ENCODE peak calls at places on chromosomes 5 and 9, in nine cellular contexts. C, W, H, T, K, I, J, P and M are unnamed samples.

GRCh38 chr9:86470326-86470725 is 116.1 kb upstream of the TUT7 start:
- DNase-seq in C (no peak), W (no peak), H (no peak), T (no peak), K (no peak), I (no peak), J (no peak), P (no peak), M (no peak)

GRCh38 chr5:74543162-74543995 is 97.1 kb downstream of the ENC1 start:
- DNase-seq in C (peak), W (no peak), H (peak), T (peak), K (peak), I (no peak), J (no peak), P (no peak), M (no peak)

GRCh38 chr5:89071101-89071940 is 188.3 kb upstream of the MEF2C start:
- DNase-seq in C (no peak), W (no peak), H (no peak), T (no peak), K (no peak), I (no peak), J (no peak), P (no peak), M (no peak)

GRCh38 chr5:157167219-157167621 is 1.2 kb upstream of the GARIN3 start:
- DNase-seq in C (no peak), W (no peak), H (no peak), T (no peak), K (no peak), I (no peak), J (no peak), P (no peak), M (no peak)

GRCh38 chr5:149999866-150000260 is 591 bp downstream of the TIGD6 start:
- DNase-seq in C (no peak), W (no peak), H (no peak), T (no peak), K (no peak), I (no peak), J (no peak), P (no peak), M (no peak)

GRCh38 chr9:95947118-95947517 is 71.6 kb downstream of the ERCC6L2 start:
- DNase-seq in C (no peak), W (no peak), H (no peak), T (no peak), K (no peak), I (no peak), J (no peak), P (no peak), M (no peak)

GRCh38 chr5:13664377-13664776 is 280.1 kb downstream of the DNAH5 start:
- DNase-seq in C (no peak), W (no peak), H (no peak), T (no peak), K (no peak), I (no peak), J (no peak), P (no peak), M (no peak)

GRCh38 chr5:111585946-111586345 is 73.6 kb upstream of the STARD4 start:
- DNase-seq in C (no peak), W (no peak), H (no peak), T (no peak), K (no peak), I (no peak), J (no peak), P (no peak), M (no peak)

GRCh38 chr5:20041326-20041977 is 53.5 kb upstream of the CDH18 start:
- DNase-seq in C (no peak), W (no peak), H (no peak), T (no peak), K (no peak), I (no peak), J (no peak), P (no peak), M (no peak)

GRCh38 chr5:37005252-37005651 is 128.7 kb downstream of the NIPBL start:
- DNase-seq in C (no peak), W (no peak), H (no peak), T (no peak), K (no peak), I (no peak), J (no peak), P (no peak), M (no peak)

GRCh38 chr9:136849038-136849959 is at the start of gene PHPT1:
- DNase-seq in C (peak), W (peak), H (peak), T (peak), K (peak), I (peak), J (peak), P (peak), M (peak)
- TF ChIP-seq POLR2A in C (peak), W (peak), H (peak), T (peak), K (peak), I (peak), J (peak), P (peak), M (peak)

GRCh38 chr9:127568971-127569818 is 42.9 kb upstream of the STXBP1 start:
- DNase-seq in C (peak), W (peak), H (peak), T (peak), K (no peak), I (peak), J (peak), P (peak), M (peak)
- TF ChIP-seq POLR2A in C (no peak), W (peak), H (peak), T (peak), K (peak), I (peak), J (no peak), P (peak), M (peak)

GRCh38 chr5:2106721-2107120 is 224.0 kb upstream of the IRX4 start:
- DNase-seq in C (no peak), W (no peak), H (no peak), T (no peak), K (no peak), I (no peak), J (no peak), P (no peak), M (no peak)
- TF ChIP-seq POLR2A in C (no peak), W (no peak), H (no peak), T (no peak), K (no peak), I (no peak), J (no peak), P (no peak), M (no peak)

GRCh38 chr9:129140397-129141065 is 29.3 kb downstream of the PTPA start:
- DNase-seq in C (peak), W (peak), H (no peak), T (peak), K (no peak), I (peak), J (peak), P (peak), M (peak)
- TF ChIP-seq POLR2A in C (no peak), W (no peak), H (peak), T (no peak), K (no peak), I (no peak), J (no peak), P (no peak), M (no peak)

GRCh38 chr5:90557391-90557790 is 1.2 kb upstream of the ADGRV1 start:
- DNase-seq in C (no peak), W (no peak), H (no peak), T (no peak), K (no peak), I (no peak), J (no peak), P (no peak), M (no peak)

GRCh38 chr5:90557871-90558270 is 726 bp upstream of the ADGRV1 start:
- DNase-seq in C (no peak), W (no peak), H (no peak), T (no peak), K (no peak), I (no peak), J (no peak), P (no peak), M (no peak)

GRCh38 chr5:90560771-90561170 is 2.2 kb downstream of the ADGRV1 start:
- DNase-seq in C (no peak), W (no peak), H (no peak), T (no peak), K (no peak), I (no peak), J (no peak), P (no peak), M (no peak)

GRCh38 chr5:90555666-90556065 is 2.9 kb upstream of the ADGRV1 start:
- DNase-seq in C (no peak), W (no peak), H (no peak), T (no peak), K (no peak), I (no peak), J (no peak), P (no peak), M (no peak)

DNA sequence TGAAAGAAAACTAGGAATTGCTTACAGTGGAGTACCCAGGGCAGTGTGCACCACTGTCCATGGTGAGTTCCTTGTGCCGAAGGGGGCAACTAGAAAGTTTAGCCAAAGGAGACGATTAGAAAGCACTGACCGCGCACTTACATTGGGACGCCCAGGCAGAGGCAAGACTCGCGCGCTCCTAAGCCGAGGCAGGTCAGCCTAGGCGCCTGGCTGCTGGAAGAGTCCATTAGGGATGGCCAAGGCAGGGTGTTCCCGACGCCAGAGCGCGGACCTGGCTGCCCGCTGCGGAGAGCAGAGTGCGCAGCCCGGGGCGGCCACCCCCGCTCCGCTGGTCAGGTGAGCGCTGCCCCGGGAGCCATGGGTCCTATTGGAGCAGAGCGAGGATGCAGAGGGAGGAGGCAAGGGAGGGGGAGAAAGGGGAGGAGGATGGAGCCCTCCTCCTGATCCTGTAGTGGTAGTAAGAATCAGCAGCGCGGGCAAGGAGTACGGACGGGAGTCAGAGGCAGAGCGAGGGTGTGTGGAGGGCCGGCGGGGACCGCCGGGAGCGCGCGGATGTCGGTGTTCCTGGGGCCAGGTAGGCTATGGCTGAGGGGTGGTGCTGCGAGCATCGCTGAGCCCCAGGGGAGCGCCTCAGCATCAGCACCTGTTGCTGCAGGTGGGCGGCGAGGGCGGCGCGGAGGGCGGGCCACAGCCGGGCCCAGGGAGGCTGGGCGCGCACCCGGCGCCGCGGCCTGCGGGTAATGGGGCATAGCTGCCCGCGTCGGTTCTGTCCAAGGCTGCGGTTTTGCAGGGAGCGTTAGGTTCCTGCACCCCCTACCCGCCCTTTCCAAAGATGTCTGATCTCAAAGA is at the start of gene ADGRV1:
- DNase-seq in C (peak), W (no peak), H (peak), T (peak), K (peak), I (peak), J (peak), P (peak), M (peak)
- TF ChIP-seq POLR2A in C (peak), W (no peak), H (no peak), T (no peak), K (peak), I (no peak), J (no peak), P (no peak), M (no peak)